ENCODE peak calls at places on chromosomes 13 and 19, in four cellular contexts. G is tibial nerve, N is HL-60, B is stomach. T is an unnamed sample.

GRCh38 chr19:46745030-46745429 is 827 bp upstream of the FKRP start:
- DNase-seq in B (no peak), N (no peak), G (no peak), T (no peak)

GRCh38 chr19:40240332-40240731 is 13.8 kb upstream of the CCNP start:
- DNase-seq in G (no peak), B (no peak), N (no peak), T (no peak)

GRCh38 chr19:17999685-18000479 is 8.1 kb upstream of the ARRDC2 start:
- DNase-seq in N (no peak), B (no peak), G (no peak), T (no peak)

GRCh38 chr19:2561895-2562294 is 86.0 kb downstream of the GADD45B start:
- DNase-seq in N (no peak), B (no peak), G (no peak), T (peak)

GRCh38 chr19:2374808-2375207 is 14.7 kb downstream of the TMPRSS9 start:
- DNase-seq in G (no peak), B (no peak), N (no peak), T (no peak)

GRCh38 chr13:30873519-30873918 is 32.6 kb upstream of the MEDAG start:
- DNase-seq in G (no peak), B (no peak), N (no peak), T (no peak)

GRCh38 chr19:871446-872265 is 12.2 kb downstream of the CFD start:
- DNase-seq in N (no peak), B (no peak), G (no peak), T (no peak)

GRCh38 chr19:1811942-1812425 is at the start of gene ATP8B3:
- DNase-seq in N (no peak), G (no peak), B (peak), T (no peak)

GRCh38 chr13:45178349-45179142 is 22.3 kb downstream of the KCTD4 start:
- DNase-seq in N (no peak), G (no peak), B (no peak), T (no peak)

GRCh38 chr19:58021541-58022282 is 12.1 kb upstream of the ZSCAN1 start:
- DNase-seq in G (no peak), B (no peak), N (no peak), T (peak)

GRCh38 chr19:53980553-53981407 is 10.7 kb upstream of the CACNG6 start:
- DNase-seq in N (no peak), G (no peak), B (no peak), T (no peak)

GRCh38 chr19:22595918-22596341 is 38.2 kb upstream of the ZNF492 start:
- DNase-seq in N (no peak), G (peak), B (no peak), T (no peak)

GRCh38 chr19:751501-752341 is 809 bp downstream of the MISP start:
- DNase-seq in G (no peak), N (no peak), B (peak), T (no peak)

GRCh38 chr19:42420055-42420544 is 7.1 kb downstream of the LIPE start:
- DNase-seq in B (peak), G (no peak), N (peak), T (no peak)

GRCh38 chr13:29319451-29319850 is 276.0 kb downstream of the SLC7A1 start:
- DNase-seq in N (no peak), G (no peak), B (no peak), T (no peak)

GRCh38 chr19:13764101-13764807 is at the start of gene MRI1:
- DNase-seq in G (peak), B (peak), N (peak), T (peak)

GRCh38 chr13:102003848-102004570 is 397.8 kb downstream of the FGF14 start:
- DNase-seq in N (no peak), B (no peak), G (no peak), T (no peak)

GRCh38 chr19:6204212-6204611 is 68.7 kb downstream of the ACSBG2 start:
- DNase-seq in G (no peak), B (no peak), N (no peak), T (no peak)

GRCh38 chr19:50230379-50231351 is 27.2 kb downstream of the MYH14 start:
- DNase-seq in G (no peak), N (no peak), B (no peak), T (no peak)

GRCh38 chr13:24307211-24308067 is 1.9 kb upstream of the C1QTNF9 start:
- DNase-seq in G (no peak), N (no peak), B (peak), T (no peak)

GRCh38 chr19:39236527-39236926 is 8.3 kb downstream of the IFNL3 start:
- DNase-seq in N (no peak), G (no peak), B (peak), T (no peak)

GRCh38 chr13:113741101-113741731 is 17.8 kb upstream of the TMEM255B start:
- DNase-seq in N (peak), G (no peak), B (no peak), T (no peak)

GRCh38 chr19:1566392-1567115 is 1.6 kb downstream of the MEX3D start:
- DNase-seq in B (peak), G (peak), N (no peak), T (peak)

GRCh38 chr19:48571378-48572162 is 19.6 kb downstream of the SULT2B1 start:
- DNase-seq in B (peak), N (no peak), G (no peak), T (no peak)
- H3K27ac ChIP-seq in B (peak), N (no peak), G (no peak), T (no peak)

GRCh38 chr19:30717381-30717780 is 345.2 kb downstream of the ZNF536 start:
- DNase-seq in B (no peak), G (no peak), N (no peak), T (no peak)

GRCh38 chr19:30719991-30720329 is 347.8 kb downstream of the ZNF536 start:
- DNase-seq in B (no peak), G (no peak), N (no peak), T (no peak)

GRCh38 chr19:30719189-30719990 is 347.2 kb downstream of the ZNF536 start:
- DNase-seq in N (no peak), B (peak), G (peak), T (peak)

GRCh38 chr19:30718014-30718413 is 345.8 kb downstream of the ZNF536 start:
- DNase-seq in B (no peak), N (no peak), G (no peak), T (no peak)

GRCh38 chr19:30718728-30719127 is 346.5 kb downstream of the ZNF536 start:
- DNase-seq in N (no peak), G (no peak), B (no peak), T (no peak)
- H3K27ac ChIP-seq in N (no peak), G (peak), B (peak), T (no peak)

GRCh38 chr13:79987761-79988160 is 353.2 kb downstream of the SPRY2 start:
- DNase-seq in B (no peak), G (no peak), N (no peak), T (no peak)

GRCh38 chr13:79987323-79987722 is 353.6 kb downstream of the SPRY2 start:
- DNase-seq in B (no peak), N (no peak), G (no peak), T (no peak)

GRCh38 chr13:79989251-79989661 is 351.7 kb downstream of the SPRY2 start:
- DNase-seq in B (no peak), G (no peak), N (no peak), T (no peak)

GRCh38 chr13:79990048-79990447 is 350.9 kb downstream of the SPRY2 start:
- DNase-seq in B (no peak), N (no peak), G (no peak), T (no peak)

DNA sequence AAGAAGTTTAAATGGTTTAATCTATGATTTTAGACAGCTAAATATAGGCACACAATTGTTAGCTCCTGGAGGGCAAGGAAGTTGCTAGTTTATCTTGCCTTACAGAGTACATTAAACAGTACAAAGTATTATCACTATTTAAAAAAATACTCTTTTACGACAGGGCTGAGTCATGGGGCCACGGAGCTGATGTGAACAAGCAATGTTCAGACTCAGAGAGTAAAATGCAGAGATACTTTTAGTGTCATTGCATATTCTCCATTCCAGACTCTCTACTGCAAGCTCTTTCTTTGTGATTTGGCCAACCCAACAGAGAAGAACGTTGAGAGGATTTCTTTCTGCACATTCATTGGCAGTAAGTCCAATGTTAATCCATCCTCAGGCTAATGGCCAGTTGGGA is 352.4 kb downstream of the SPRY2 start:
- DNase-seq in G (no peak), N (no peak), B (peak), T (no peak)
- H3K27ac ChIP-seq in G (no peak), N (no peak), B (peak), T (no peak)

GRCh38 chr19:56138069-56138468 is 3.0 kb upstream of the ZNF444 start:
- DNase-seq in G (no peak), B (no peak), N (no peak), T (no peak)
- H3K27ac ChIP-seq in G (no peak), B (peak), N (no peak), T (no peak)

GRCh38 chr19:56110515-56111448 is 10.3 kb downstream of the ZNF787 start:
- DNase-seq in N (no peak), B (peak), G (no peak), T (no peak)

GRCh38 chr19:56114051-56114694 is 6.9 kb downstream of the ZNF787 start:
- DNase-seq in B (no peak), G (no peak), N (no peak), T (no peak)

GRCh38 chr19:56111601-56112312 is 9.3 kb downstream of the ZNF787 start:
- DNase-seq in N (peak), G (no peak), B (peak), T (peak)

GRCh38 chr19:56113071-56113632 is 7.9 kb downstream of the ZNF787 start:
- DNase-seq in G (no peak), B (no peak), N (no peak), T (no peak)

GRCh38 chr19:56112313-56112709 is 8.8 kb downstream of the ZNF787 start:
- DNase-seq in B (no peak), G (no peak), N (no peak), T (no peak)
- H3K27ac ChIP-seq in B (peak), G (peak), N (peak), T (no peak)

DNA sequence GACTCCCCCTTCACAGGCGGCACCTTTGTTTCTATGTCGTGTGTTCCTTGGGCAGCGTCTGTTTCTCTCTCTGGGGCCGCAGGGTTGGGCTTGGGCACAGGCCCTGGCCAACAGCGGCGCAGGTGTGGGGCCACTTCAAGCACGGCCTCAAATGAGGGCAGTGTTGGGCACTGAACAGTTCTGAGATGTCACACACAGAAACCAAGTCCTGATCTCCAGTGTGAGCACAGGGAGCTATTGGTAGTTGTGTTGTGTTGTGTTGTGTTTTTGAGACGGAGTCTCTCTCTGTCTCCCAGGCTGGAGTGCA is 42.7 kb downstream of the GATAD2A start:
- DNase-seq in G (no peak), B (peak), N (no peak), T (no peak)
- H3K27ac ChIP-seq in G (no peak), B (peak), N (no peak), T (no peak)

DNA sequence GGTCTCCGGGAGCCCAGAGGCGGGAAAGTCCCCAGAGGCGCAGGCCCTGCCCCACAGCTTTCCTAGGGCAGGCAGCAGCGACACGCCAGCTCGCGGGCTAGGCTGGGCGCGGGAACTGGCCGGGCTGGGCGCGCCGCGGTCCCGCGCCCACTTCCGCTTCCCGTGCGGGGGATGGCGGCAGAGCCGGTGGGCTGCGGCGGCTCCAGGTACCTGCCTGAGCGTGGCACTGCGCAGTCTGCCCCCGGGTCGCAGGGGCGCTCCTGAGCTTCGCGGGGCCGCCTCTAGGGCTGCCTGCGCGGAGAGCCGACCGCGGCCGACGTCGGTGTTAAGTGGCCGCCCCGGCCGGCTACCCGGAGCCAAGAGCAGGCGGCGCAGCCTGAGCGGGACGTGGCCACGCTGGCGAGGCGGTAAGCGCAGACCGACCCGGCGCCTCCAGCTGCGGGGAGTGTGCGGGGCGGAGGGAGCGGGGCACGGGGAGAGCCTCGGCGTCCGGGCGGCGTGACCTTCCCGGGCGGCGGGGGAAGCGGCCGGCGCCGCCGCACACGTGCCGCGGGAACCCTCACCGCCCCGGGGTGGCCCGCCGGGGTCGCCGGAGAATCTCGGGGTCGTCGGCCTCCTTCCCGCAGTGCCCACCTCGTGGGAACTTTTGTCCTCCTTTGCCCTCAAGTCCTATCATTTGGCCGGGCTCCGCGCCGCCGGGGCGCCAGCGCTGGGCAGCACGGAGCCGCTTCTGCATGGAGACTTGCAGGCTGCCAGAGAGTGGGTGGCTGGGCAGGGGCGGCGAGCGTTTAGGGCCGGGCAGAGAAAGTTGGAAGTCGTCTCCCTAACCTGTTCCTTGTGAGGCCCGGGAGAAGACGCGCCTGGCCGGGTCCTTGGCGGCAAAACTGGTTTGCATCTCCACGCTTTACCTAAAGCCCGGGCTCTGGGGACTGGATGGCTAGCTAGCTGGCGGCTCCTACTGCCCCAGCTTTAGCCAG is 31.4 kb upstream of the MPHOSPH8 start:
- DNase-seq in G (no peak), N (peak), B (peak), T (no peak)
- H3K27ac ChIP-seq in G (no peak), N (peak), B (peak), T (no peak)

T was measured in dorsolateral prefrontal cortex.